ENCODE peak calls at places on chromosomes 4 and X, in eight cellular contexts. U is mesothelial cell of epicardium; S is AG08396; J is RPMI7951; L is H7; T is neural crest cell; K is stimulated activated CD4-positive, alpha-beta T cell treated with anti-CD3 and anti-CD28 coated beads, Interleukin-1b, Interleukin-23, amount 100 ng/mL, for 48 hours; R is tibial nerve. H is an unnamed sample.

GRCh38 chrX:39196192-39197102 is 395.2 kb downstream of the MID1IP1 start:
- DNase-seq in U (no peak), S (peak), J (peak), L (no peak), T (no peak), K (peak), R (peak), H (no peak)

GRCh38 chrX:42778096-42778495 is at the start of gene PPP1R2C:
- DNase-seq in U (no peak), S (no peak), J (no peak), L (no peak), T (no peak), K (no peak), R (no peak), H (no peak)

GRCh38 chr4:184310881-184311709 is 93.4 kb upstream of the ENPP6 start:
- DNase-seq in U (no peak), S (no peak), J (no peak), L (no peak), T (no peak), K (no peak), R (no peak), H (no peak)

GRCh38 chr4:95255396-95256107 is 293.2 kb downstream of the UNC5C start:
- DNase-seq in U (no peak), S (no peak), J (no peak), L (no peak), T (no peak), K (no peak), R (no peak), H (no peak)

GRCh38 chr4:153349206-153349805 is 4.8 kb downstream of the MND1 start:
- DNase-seq in U (no peak), S (no peak), J (no peak), L (no peak), T (no peak), K (no peak), R (no peak), H (no peak)

GRCh38 chr4:145829629-145830395 is 108.8 kb downstream of the ZNF827 start:
- DNase-seq in U (no peak), S (no peak), J (no peak), L (peak), T (no peak), K (peak), R (no peak), H (no peak)

GRCh38 chr4:86223472-86223871 is 136.4 kb downstream of the MAPK10 start:
- DNase-seq in U (no peak), S (peak), J (peak), L (peak), T (no peak), K (no peak), R (no peak), H (no peak)

GRCh38 chr4:174717788-174718187 is 111.3 kb downstream of the GLRA3 start:
- DNase-seq in U (no peak), S (no peak), J (no peak), L (no peak), T (no peak), K (no peak), R (no peak), H (no peak)

GRCh38 chr4:79906996-79907395 is 166.0 kb downstream of the ANTXR2 start:
- DNase-seq in U (no peak), S (no peak), J (no peak), L (no peak), T (no peak), K (no peak), R (no peak), H (no peak)

GRCh38 chr4:45629717-45630116 is 494.1 kb downstream of the GABRG1 start:
- DNase-seq in U (no peak), S (no peak), J (no peak), L (no peak), T (no peak), K (no peak), R (no peak), H (peak)

GRCh38 chr4:107719211-107719926 is 665 bp downstream of the PAPSS1 start:
- DNase-seq in U (no peak), S (peak), J (peak), L (no peak), T (no peak), K (peak), R (peak), H (peak)

GRCh38 chr4:3374011-3374645 is 67.6 kb upstream of the HGFAC start:
- DNase-seq in U (no peak), S (no peak), J (no peak), L (peak), T (no peak), K (no peak), R (no peak), H (no peak)

GRCh38 chr4:80336582-80336981 is 1.1 kb downstream of the CFAP299 start:
- DNase-seq in U (no peak), S (peak), J (peak), L (peak), T (no peak), K (no peak), R (no peak), H (peak)

GRCh38 chrX:116010939-116011338 is 159.6 kb upstream of the AGTR2 start:
- DNase-seq in U (no peak), S (no peak), J (no peak), L (no peak), T (no peak), K (no peak), R (no peak), H (no peak)

GRCh38 chrX:56813318-56813837 is 84.3 kb downstream of the NBDY start:
- DNase-seq in U (no peak), S (no peak), J (peak), L (no peak), T (no peak), K (peak), R (no peak), H (no peak)

GRCh38 chr4:175531405-175532091 is 280.5 kb downstream of the GPM6A start:
- DNase-seq in U (no peak), S (peak), J (peak), L (no peak), T (no peak), K (no peak), R (no peak), H (no peak)

GRCh38 chr4:144355809-144356757 is 215.6 kb upstream of the GYPA start:
- DNase-seq in U (no peak), S (peak), J (peak), L (peak), T (peak), K (peak), R (peak), H (peak)

GRCh38 chr4:90357117-90357710 is 230.0 kb downstream of the CCSER1 start:
- DNase-seq in U (no peak), S (peak), J (peak), L (peak), T (no peak), K (no peak), R (no peak), H (peak)

GRCh38 chrX:35104626-35105025 is 162.0 kb downstream of the FAM47B start:
- DNase-seq in U (no peak), S (no peak), J (no peak), L (no peak), T (no peak), K (no peak), R (no peak), H (no peak)

GRCh38 chr4:104591505-104591904 is 96.8 kb upstream of the CXXC4 start:
- DNase-seq in U (no peak), S (no peak), J (no peak), L (peak), T (peak), K (no peak), R (no peak), H (no peak)

GRCh38 chr4:15012017-15012788 is 9.9 kb downstream of the CPEB2 start:
- DNase-seq in U (no peak), S (no peak), J (no peak), L (no peak), T (no peak), K (no peak), R (no peak), H (no peak)

H was measured in G401.